ENCODE peak calls at places on chromosome 11, in nine cellular contexts. B is PC-3, R is heart left ventricle, W is neuronal stem cell, Y is right lobe of liver, X is cardiac muscle cell, E is IMR-90, Q is thoracic aorta, T is lung. D is an unnamed sample.

GRCh38 chr11:130204703-130205095 is 45.1 kb downstream of the ST14 start:
- DNase-seq in X (no peak), W (no peak), E (no peak), Y (no peak), B (no peak), R (no peak), Q (no peak), T (no peak), D (no peak)

GRCh38 chr11:15662285-15662684 is 547.6 kb downstream of the INSC start:
- DNase-seq in Y (no peak), Q (no peak), X (no peak), T (no peak), R (no peak), B (peak; percentile 4), E (no peak), W (no peak), D (no peak)

GRCh38 chr11:70404244-70404643 is 5.9 kb downstream of the CTTN start:
- DNase-seq in B (no peak), X (no peak), E (no peak), Q (no peak), W (no peak), R (no peak), Y (no peak), T (no peak), D (no peak)

GRCh38 chr11:19698493-19699292 is 13.9 kb upstream of the NAV2 start:
- DNase-seq in E (peak; percentile 77), X (peak; percentile 66), B (peak; percentile 38), R (peak; percentile 61), T (no peak), Q (no peak), W (no peak), Y (peak; percentile 81), D (peak; percentile 89)

GRCh38 chr11:64976651-64977050 is 4.7 kb upstream of the MAJIN start:
- DNase-seq in W (no peak), B (no peak), Q (no peak), X (no peak), T (no peak), E (no peak), R (no peak), Y (no peak), D (no peak)

GRCh38 chr11:73087730-73088129 is 54.4 kb downstream of the FCHSD2 start:
- DNase-seq in Q (no peak), R (no peak), B (no peak), E (peak; percentile 53), W (no peak), Y (no peak), X (peak; percentile 45), T (peak; percentile 48), D (no peak)

GRCh38 chr11:123137496-123138270 is 57.4 kb downstream of the CLMP start:
- DNase-seq in T (peak; percentile 51), R (peak; percentile 76), E (peak; percentile 75), Y (peak; percentile 25), W (peak; percentile 20), X (peak; percentile 91), Q (peak; percentile 28), B (no peak), D (peak; percentile 84)

GRCh38 chr11:1917523-1918435 is 1.7 kb upstream of the TNNT3 start:
- DNase-seq in Y (no peak), B (no peak), T (no peak), R (no peak), E (no peak), Q (no peak), X (no peak), W (no peak), D (peak; percentile 59)

GRCh38 chr11:15507592-15507991 is 392.9 kb downstream of the INSC start:
- DNase-seq in Q (no peak), X (no peak), R (no peak), T (no peak), Y (no peak), E (no peak), B (no peak), W (no peak), D (no peak)

GRCh38 chr11:1197431-1197885 is 25.4 kb upstream of the MUC5B start:
- DNase-seq in E (no peak), W (no peak), T (no peak), X (no peak), R (peak; percentile 4), B (no peak), Q (no peak), Y (peak; percentile 14), D (peak; percentile 48)

GRCh38 chr11:103842795-103843194 is 193.6 kb upstream of the DDI1 start:
- DNase-seq in E (peak; percentile 94), Q (no peak), B (no peak), T (no peak), R (no peak), W (peak; percentile 9), Y (no peak), X (peak; percentile 30), D (no peak)

DNA sequence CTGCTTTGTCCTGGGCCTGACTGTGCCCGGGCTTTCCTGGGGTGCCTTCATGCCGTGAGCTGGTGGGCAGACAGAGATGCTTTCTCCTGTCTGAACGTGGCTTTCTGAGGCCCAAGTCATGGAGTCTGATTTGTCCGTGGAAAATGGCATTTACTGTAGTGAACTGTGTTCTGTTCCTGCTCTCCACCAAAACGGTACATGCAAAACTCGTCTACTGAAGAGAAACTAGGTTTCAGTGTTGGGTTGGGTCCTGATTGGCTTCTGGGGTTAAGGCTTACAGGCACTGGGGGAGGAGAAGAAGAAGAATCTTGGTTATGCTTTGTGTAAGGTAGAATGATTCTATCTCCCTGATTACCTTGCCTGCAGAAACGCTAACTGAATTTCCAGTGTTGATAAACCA is 541.7 kb downstream of the NTM start:
- DNase-seq in X (no peak), R (no peak), W (no peak), Q (no peak), B (no peak), Y (no peak), E (no peak), T (no peak), D (no peak)
- H3K27ac ChIP-seq in X (no peak overlapping the region), R (no peak overlapping the region), W (no peak overlapping the region), Q (no peak overlapping the region), B (no peak overlapping the region), Y (no peak overlapping the region), E (no peak overlapping the region), T (no peak overlapping the region), D (no peak overlapping the region)

GRCh38 chr11:76838422-76839068 is 22.2 kb upstream of the ACER3 start:
- DNase-seq in R (peak; percentile 21), T (no peak), E (no peak), Y (no peak), W (peak; percentile 33), X (peak; percentile 45), B (no peak), Q (no peak), D (no peak)

GRCh38 chr11:76837696-76838421 is 22.9 kb upstream of the ACER3 start:
- DNase-seq in Q (no peak), W (no peak), E (no peak), T (no peak), B (no peak), R (no peak), Y (no peak), X (no peak), D (no peak)

GRCh38 chr11:76835030-76835429 is 25.7 kb upstream of the ACER3 start:
- DNase-seq in X (no peak), B (no peak), E (no peak), Y (no peak), W (no peak), T (no peak), Q (no peak), R (no peak), D (no peak)

GRCh38 chr11:76835928-76836612 is 24.6 kb upstream of the ACER3 start:
- DNase-seq in R (peak; percentile 42), E (peak; percentile 68), T (peak; percentile 64), Q (no peak), W (no peak), X (peak; percentile 80), Y (no peak), B (peak; percentile 94), D (no peak)

GRCh38 chr11:76836613-76837291 is 24.0 kb upstream of the ACER3 start:
- DNase-seq in W (no peak), R (no peak), B (no peak), Y (no peak), T (no peak), X (no peak), Q (no peak), E (no peak), D (no peak)
- H3K4me1 ChIP-seq in W (peaks cover 11% of the 10 kb centered on the region), R (peaks cover 19% of the 10 kb centered on the region), B (peaks cover 47% of the 10 kb centered on the region), Y (no peaks in the 10 kb centered on the region), T (no peaks in the 10 kb centered on the region), X (peaks cover 9% of the 10 kb centered on the region), Q (no peaks in the 10 kb centered on the region), E (peaks cover 5% of the 10 kb centered on the region), D (peaks cover 5% of the 10 kb centered on the region)

GRCh38 chr11:114062272-114062671 is 2.8 kb downstream of the ZBTB16 start:
- DNase-seq in T (no peak), Q (no peak), E (no peak), X (no peak), Y (no peak), W (no peak), B (no peak), R (no peak), D (peak; percentile 42)
- H3K27me3 ChIP-seq in T (no peaks in the 10 kb centered on the region), Q (no peaks in the 10 kb centered on the region), E (peaks cover 67% of the 10 kb centered on the region), X (peaks cover 86% of the 10 kb centered on the region), Y (no peaks in the 10 kb centered on the region), W (no peaks in the 10 kb centered on the region), B (peaks cover 98% of the 10 kb centered on the region), R (no peaks in the 10 kb centered on the region), D (no peaks in the 10 kb centered on the region)

DNA sequence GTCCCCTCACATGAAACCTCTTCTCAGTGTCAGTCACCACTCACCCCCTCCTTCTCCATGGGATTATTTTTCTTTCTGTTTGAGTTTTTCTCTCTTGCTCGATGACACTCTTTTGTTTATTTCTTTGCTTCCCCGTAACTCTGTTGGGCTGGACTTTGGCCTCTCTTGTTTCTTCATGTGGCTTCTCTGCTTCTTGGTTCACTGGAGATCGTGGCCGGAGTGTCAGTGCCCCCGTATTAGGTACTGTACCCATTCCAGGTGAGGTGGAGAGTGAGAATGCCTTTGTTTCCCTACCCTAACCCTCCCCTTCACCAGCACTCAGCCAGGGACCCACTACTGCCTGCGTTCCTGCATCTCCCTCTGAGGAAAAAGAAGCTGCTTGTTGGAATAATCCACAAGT is 32.5 kb downstream of the CYB5R2 start:
- DNase-seq in E (no peak), W (no peak), X (no peak), T (no peak), B (no peak), Y (no peak), Q (no peak), R (no peak), D (no peak)
- H3K27ac ChIP-seq in E (no peak overlapping the region), W (no peak overlapping the region), X (no peak overlapping the region), T (no peak overlapping the region), B (no peak overlapping the region), Y (no peak overlapping the region), Q (no peak overlapping the region), R (no peak overlapping the region), D (no peak overlapping the region)